ENCODE peak calls at places on chromosomes 6 and 20, in five cellular contexts. One of them, this sample, is unnamed.

GRCh38 chr6:34934516-34934915 is 45.5 kb downstream of the ANKS1A start:
- DNase-seq in tibial nerve: peak; percentile 78
- DNase-seq in CD4-positive, alpha-beta T cell: no peak
- DNase-seq in heart left ventricle: peak; percentile 85
- DNase-seq in mammary epithelial cell: peak; percentile 9
- DNase-seq in this sample: peak; percentile 32

GRCh38 chr20:63126876-63127699 is 88.8 kb downstream of the YTHDF1 start:
- DNase-seq in tibial nerve: no peak
- DNase-seq in CD4-positive, alpha-beta T cell: no peak
- DNase-seq in heart left ventricle: peak; percentile 7
- DNase-seq in mammary epithelial cell: no peak
- DNase-seq in this sample: no peak

GRCh38 chr20:3255728-3256127 is 16.7 kb upstream of the SLC4A11 start:
- DNase-seq in tibial nerve: no peak
- DNase-seq in CD4-positive, alpha-beta T cell: no peak
- DNase-seq in heart left ventricle: no peak
- DNase-seq in mammary epithelial cell: no peak
- DNase-seq in this sample: no peak

GRCh38 chr6:5401845-5402738 is 140.8 kb downstream of the FARS2 start:
- DNase-seq in tibial nerve: no peak
- DNase-seq in CD4-positive, alpha-beta T cell: no peak
- DNase-seq in heart left ventricle: no peak
- DNase-seq in mammary epithelial cell: no peak
- DNase-seq in this sample: no peak

GRCh38 chr6:39416728-39417127 is 94.2 kb upstream of the KCNK16 start:
- DNase-seq in tibial nerve: no peak
- DNase-seq in CD4-positive, alpha-beta T cell: no peak
- DNase-seq in heart left ventricle: no peak
- DNase-seq in mammary epithelial cell: peak; percentile 32
- DNase-seq in this sample: no peak

GRCh38 chr6:108655840-108656650 is 95.3 kb downstream of the FOXO3 start:
- DNase-seq in tibial nerve: peak; percentile 53
- DNase-seq in CD4-positive, alpha-beta T cell: no peak
- DNase-seq in heart left ventricle: no peak
- DNase-seq in mammary epithelial cell: no peak
- DNase-seq in this sample: no peak

GRCh38 chr20:24381886-24382285 is 87.5 kb upstream of the SYNDIG1 start:
- DNase-seq in tibial nerve: no peak
- DNase-seq in CD4-positive, alpha-beta T cell: no peak
- DNase-seq in heart left ventricle: no peak
- DNase-seq in mammary epithelial cell: no peak
- DNase-seq in this sample: no peak

GRCh38 chr20:44610313-44610965 is 28.1 kb downstream of the PKIG start:
- DNase-seq in tibial nerve: no peak
- DNase-seq in CD4-positive, alpha-beta T cell: no peak
- DNase-seq in heart left ventricle: no peak
- DNase-seq in mammary epithelial cell: no peak
- DNase-seq in this sample: no peak

GRCh38 chr6:105310371-105310770 is 92.5 kb downstream of the PREP start:
- DNase-seq in tibial nerve: no peak
- DNase-seq in CD4-positive, alpha-beta T cell: no peak
- DNase-seq in heart left ventricle: no peak
- DNase-seq in mammary epithelial cell: no peak
- DNase-seq in this sample: no peak

GRCh38 chr6:162854734-162855191 is 127.0 kb downstream of the PACRG start:
- DNase-seq in tibial nerve: no peak
- DNase-seq in CD4-positive, alpha-beta T cell: no peak
- DNase-seq in heart left ventricle: no peak
- DNase-seq in mammary epithelial cell: no peak
- DNase-seq in this sample: no peak

GRCh38 chr6:157229733-157230132 is 93.6 kb downstream of the TMEM242 start:
- DNase-seq in tibial nerve: no peak
- DNase-seq in CD4-positive, alpha-beta T cell: no peak
- DNase-seq in heart left ventricle: no peak
- DNase-seq in mammary epithelial cell: no peak
- DNase-seq in this sample: no peak

GRCh38 chr20:33909331-33909921 is 84.3 kb upstream of the RALY start:
- DNase-seq in tibial nerve: no peak
- DNase-seq in CD4-positive, alpha-beta T cell: no peak
- DNase-seq in heart left ventricle: no peak
- DNase-seq in mammary epithelial cell: peak; percentile 56
- DNase-seq in this sample: no peak

GRCh38 chr6:142152731-142153130 is 5.7 kb downstream of the VTA1 start:
- DNase-seq in tibial nerve: no peak
- DNase-seq in CD4-positive, alpha-beta T cell: no peak
- DNase-seq in heart left ventricle: no peak
- DNase-seq in mammary epithelial cell: no peak
- DNase-seq in this sample: no peak

GRCh38 chr6:38352636-38353035 is 287.1 kb downstream of the BTBD9 start:
- DNase-seq in tibial nerve: no peak
- DNase-seq in CD4-positive, alpha-beta T cell: no peak
- DNase-seq in heart left ventricle: no peak
- DNase-seq in mammary epithelial cell: no peak
- DNase-seq in this sample: no peak

GRCh38 chr6:88238901-88239300 is 72.8 kb upstream of the CNR1 start:
- DNase-seq in tibial nerve: no peak
- DNase-seq in CD4-positive, alpha-beta T cell: no peak
- DNase-seq in heart left ventricle: no peak
- DNase-seq in mammary epithelial cell: no peak
- DNase-seq in this sample: no peak

GRCh38 chr6:75472885-75473284 is 20.7 kb downstream of the FILIP1 start:
- DNase-seq in tibial nerve: no peak
- DNase-seq in CD4-positive, alpha-beta T cell: no peak
- DNase-seq in heart left ventricle: no peak
- DNase-seq in mammary epithelial cell: no peak
- DNase-seq in this sample: no peak

GRCh38 chr6:25478973-25479372 is 173.0 kb upstream of the SCGN start:
- DNase-seq in tibial nerve: no peak
- DNase-seq in CD4-positive, alpha-beta T cell: no peak
- DNase-seq in heart left ventricle: no peak
- DNase-seq in mammary epithelial cell: peak; percentile 47
- DNase-seq in this sample: no peak

GRCh38 chr6:111720931-111721496 is 115.3 kb upstream of the TRAF3IP2 start:
- DNase-seq in tibial nerve: no peak
- DNase-seq in CD4-positive, alpha-beta T cell: no peak
- DNase-seq in heart left ventricle: no peak
- DNase-seq in mammary epithelial cell: no peak
- DNase-seq in this sample: no peak

GRCh38 chr6:61989616-61990015 is 296.4 kb downstream of the KHDRBS2 start:
- DNase-seq in tibial nerve: no peak
- DNase-seq in CD4-positive, alpha-beta T cell: no peak
- DNase-seq in heart left ventricle: no peak
- DNase-seq in mammary epithelial cell: no peak
- DNase-seq in this sample: no peak

GRCh38 chr6:117515326-117515725 is 32.9 kb downstream of the DCBLD1 start:
- DNase-seq in tibial nerve: no peak
- DNase-seq in CD4-positive, alpha-beta T cell: no peak
- DNase-seq in heart left ventricle: no peak
- DNase-seq in mammary epithelial cell: no peak
- DNase-seq in this sample: no peak

GRCh38 chr20:45090481-45090880 is 10.4 kb downstream of the KCNS1 start:
- DNase-seq in tibial nerve: no peak
- DNase-seq in CD4-positive, alpha-beta T cell: no peak
- DNase-seq in heart left ventricle: no peak
- DNase-seq in mammary epithelial cell: no peak
- DNase-seq in this sample: no peak

GRCh38 chr6:89483111-89483720 is 50.3 kb downstream of the ANKRD6 start:
- DNase-seq in tibial nerve: no peak
- DNase-seq in CD4-positive, alpha-beta T cell: no peak
- DNase-seq in heart left ventricle: peak; percentile 67
- DNase-seq in mammary epithelial cell: no peak
- DNase-seq in this sample: no peak

GRCh38 chr6:109096198-109096597 is 891 bp downstream of the CEP57L1 start:
- DNase-seq in tibial nerve: no peak
- DNase-seq in CD4-positive, alpha-beta T cell: no peak
- DNase-seq in heart left ventricle: no peak
- DNase-seq in mammary epithelial cell: no peak
- DNase-seq in this sample: no peak

GRCh38 chr20:14470977-14471642 is 133.7 kb upstream of the FLRT3 start:
- DNase-seq in tibial nerve: no peak
- DNase-seq in CD4-positive, alpha-beta T cell: no peak
- DNase-seq in heart left ventricle: no peak
- DNase-seq in mammary epithelial cell: no peak
- DNase-seq in this sample: no peak

GRCh38 chr6:152435816-152436215 is 201.3 kb downstream of the SYNE1 start:
- DNase-seq in tibial nerve: no peak
- DNase-seq in CD4-positive, alpha-beta T cell: no peak
- DNase-seq in heart left ventricle: no peak
- DNase-seq in mammary epithelial cell: no peak
- DNase-seq in this sample: no peak

GRCh38 chr20:63941282-63942060 is 14.7 kb downstream of the UCKL1 start:
- DNase-seq in tibial nerve: no peak
- DNase-seq in CD4-positive, alpha-beta T cell: peak; percentile 58
- DNase-seq in heart left ventricle: no peak
- DNase-seq in mammary epithelial cell: peak; percentile 71
- DNase-seq in this sample: no peak

GRCh38 chr20:62743777-62744317 is 35.2 kb downstream of the NTSR1 start:
- DNase-seq in tibial nerve: no peak
- DNase-seq in CD4-positive, alpha-beta T cell: no peak
- DNase-seq in heart left ventricle: no peak
- DNase-seq in mammary epithelial cell: no peak
- DNase-seq in this sample: no peak

GRCh38 chr20:7272512-7272911 is 505.0 kb downstream of the BMP2 start:
- DNase-seq in tibial nerve: no peak
- DNase-seq in CD4-positive, alpha-beta T cell: no peak
- DNase-seq in heart left ventricle: no peak
- DNase-seq in mammary epithelial cell: no peak
- DNase-seq in this sample: no peak
- TF ChIP-seq CTCF in tibial nerve: no peak
- TF ChIP-seq CTCF in CD4-positive, alpha-beta T cell: no peak
- TF ChIP-seq CTCF in heart left ventricle: peak; percentile 17
- TF ChIP-seq CTCF in mammary epithelial cell: peak; percentile 10
- TF ChIP-seq CTCF in this sample: no peak

GRCh38 chr6:11324453-11325023 is 92.1 kb upstream of the NEDD9 start:
- DNase-seq in tibial nerve: no peak
- DNase-seq in CD4-positive, alpha-beta T cell: no peak
- DNase-seq in heart left ventricle: no peak
- DNase-seq in mammary epithelial cell: no peak
- DNase-seq in this sample: no peak

GRCh38 chr6:11322252-11322885 is 89.9 kb upstream of the NEDD9 start:
- DNase-seq in tibial nerve: no peak
- DNase-seq in CD4-positive, alpha-beta T cell: no peak
- DNase-seq in heart left ventricle: no peak
- DNase-seq in mammary epithelial cell: peak; percentile 33
- DNase-seq in this sample: no peak

GRCh38 chr6:11328613-11329247 is 96.3 kb upstream of the NEDD9 start:
- DNase-seq in tibial nerve: no peak
- DNase-seq in CD4-positive, alpha-beta T cell: no peak
- DNase-seq in heart left ventricle: no peak
- DNase-seq in mammary epithelial cell: no peak
- DNase-seq in this sample: no peak

GRCh38 chr6:11323666-11324452 is 91.4 kb upstream of the NEDD9 start:
- DNase-seq in tibial nerve: peak; percentile 38
- DNase-seq in CD4-positive, alpha-beta T cell: no peak
- DNase-seq in heart left ventricle: no peak
- DNase-seq in mammary epithelial cell: no peak
- DNase-seq in this sample: no peak

DNA sequence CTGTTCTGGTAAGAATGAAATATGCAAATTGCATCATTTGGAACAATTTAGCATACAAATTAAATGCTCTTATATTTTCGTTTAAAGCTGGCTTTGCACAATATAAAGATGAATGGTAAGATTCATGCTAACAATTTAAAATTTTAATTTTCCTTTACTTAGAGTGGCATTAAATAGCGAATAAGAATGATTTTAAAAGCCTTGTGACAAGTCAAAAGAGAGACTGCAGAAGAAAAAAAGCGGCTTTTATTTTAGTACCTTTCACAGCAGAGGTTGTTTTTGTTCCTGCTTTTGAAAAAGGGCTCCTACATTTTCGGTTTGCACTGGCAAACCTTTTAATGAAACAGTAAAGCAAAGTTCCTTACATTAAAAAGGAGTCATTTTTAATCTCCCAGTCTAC is 93.0 kb upstream of the NEDD9 start:
- DNase-seq in tibial nerve: no peak
- DNase-seq in CD4-positive, alpha-beta T cell: no peak
- DNase-seq in heart left ventricle: no peak
- DNase-seq in mammary epithelial cell: no peak
- DNase-seq in this sample: no peak
- TF ChIP-seq CTCF in tibial nerve: no peak
- TF ChIP-seq CTCF in CD4-positive, alpha-beta T cell: no peak
- TF ChIP-seq CTCF in heart left ventricle: no peak
- TF ChIP-seq CTCF in mammary epithelial cell: no peak
- TF ChIP-seq CTCF in this sample: no peak

DNA sequence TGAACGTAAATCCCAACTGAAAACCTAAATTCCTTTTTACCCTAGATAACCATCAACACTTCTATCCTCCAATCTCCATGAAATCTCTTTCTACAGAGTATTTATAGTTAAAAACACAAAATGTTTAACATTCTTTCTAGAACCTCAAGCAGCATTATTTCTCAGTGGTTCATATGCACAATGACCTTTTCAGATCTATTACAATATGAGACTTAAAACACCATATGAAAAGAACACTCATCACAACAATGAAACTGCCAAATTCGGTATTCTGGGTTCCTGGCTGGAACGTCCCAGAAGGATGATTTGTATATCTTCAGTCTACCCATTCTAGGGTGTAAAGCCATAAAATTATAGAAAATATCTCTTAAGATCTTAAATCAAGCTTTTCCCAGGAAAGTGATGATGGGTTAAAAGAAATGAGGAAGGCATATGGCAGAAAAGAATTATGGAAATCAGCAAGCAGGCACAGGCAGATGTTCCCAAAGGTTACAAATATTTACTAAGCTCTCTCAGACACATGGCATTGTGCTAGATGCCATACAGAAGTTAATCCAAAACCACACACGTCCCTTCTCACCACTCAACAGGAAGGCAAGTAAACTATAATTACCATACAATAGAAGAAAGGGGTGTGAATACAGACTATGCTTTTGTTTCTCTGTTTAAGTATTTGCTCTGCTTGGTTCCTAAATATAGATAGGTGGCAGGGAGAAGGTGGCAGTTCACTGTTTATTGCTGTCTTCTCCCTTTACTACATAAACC is 118.0 kb downstream of the CHD6 start:
- DNase-seq in tibial nerve: no peak
- DNase-seq in CD4-positive, alpha-beta T cell: no peak
- DNase-seq in heart left ventricle: no peak
- DNase-seq in mammary epithelial cell: no peak
- DNase-seq in this sample: no peak
- TF ChIP-seq CTCF in tibial nerve: no peak
- TF ChIP-seq CTCF in CD4-positive, alpha-beta T cell: no peak
- TF ChIP-seq CTCF in heart left ventricle: no peak
- TF ChIP-seq CTCF in mammary epithelial cell: no peak
- TF ChIP-seq CTCF in this sample: no peak

GRCh38 chr6:121867095-121867494 is 431.6 kb downstream of the GJA1 start:
- DNase-seq in tibial nerve: no peak
- DNase-seq in CD4-positive, alpha-beta T cell: no peak
- DNase-seq in heart left ventricle: no peak
- DNase-seq in mammary epithelial cell: no peak
- DNase-seq in this sample: no peak

GRCh38 chr6:121868191-121868590 is 432.7 kb downstream of the GJA1 start:
- DNase-seq in tibial nerve: no peak
- DNase-seq in CD4-positive, alpha-beta T cell: no peak
- DNase-seq in heart left ventricle: no peak
- DNase-seq in mammary epithelial cell: no peak
- DNase-seq in this sample: no peak

GRCh38 chr6:121865811-121866210 is 430.4 kb downstream of the GJA1 start:
- DNase-seq in tibial nerve: no peak
- DNase-seq in CD4-positive, alpha-beta T cell: no peak
- DNase-seq in heart left ventricle: no peak
- DNase-seq in mammary epithelial cell: no peak
- DNase-seq in this sample: no peak
- TF ChIP-seq CTCF in tibial nerve: no peak
- TF ChIP-seq CTCF in CD4-positive, alpha-beta T cell: no peak
- TF ChIP-seq CTCF in heart left ventricle: no peak
- TF ChIP-seq CTCF in mammary epithelial cell: no peak
- TF ChIP-seq CTCF in this sample: no peak

This sample was measured in omental fat pad.